ENCODE peak calls at places on chromosomes 12 and 14, in four cellular contexts. G is mesenchymal stem cell; B is neuronal stem cell; H is CD4-positive, alpha-beta T cell. D is an unnamed sample. For H3K27me3, the result is how much of the 10 kb centered on the place peaks cover.

GRCh38 chr12:118544569-118544968 is 168.2 kb downstream of the SUDS3 start:
- DNase-seq in G (peak), B (no peak), H (no peak), D (no peak)

GRCh38 chr12:115451151-115451784 is 767.3 kb upstream of the TBX3 start:
- DNase-seq in G (no peak), B (no peak), H (no peak), D (no peak)

GRCh38 chr14:68941820-68942219 is 37.3 kb downstream of the ACTN1 start:
- DNase-seq in G (peak), B (no peak), H (no peak), D (no peak)

GRCh38 chr12:8483081-8483479 is 27.3 kb downstream of the CLEC6A start:
- DNase-seq in G (no peak), B (no peak), H (no peak), D (no peak)

GRCh38 chr14:25007832-25008231 is 42.1 kb downstream of the STXBP6 start:
- DNase-seq in G (no peak), B (no peak), H (no peak), D (no peak)

GRCh38 chr12:130489293-130489692 is 151.6 kb downstream of the PIWIL1 start:
- DNase-seq in G (no peak), B (no peak), H (no peak), D (no peak)

GRCh38 chr14:24274101-24274543 is 2.7 kb upstream of the RABGGTA start:
- DNase-seq in G (no peak), B (no peak), H (peak), D (peak)

GRCh38 chr12:467591-467990 is 7.9 kb downstream of the B4GALNT3 start:
- DNase-seq in G (peak), B (no peak), H (no peak), D (no peak)

GRCh38 chr12:106044773-106045172 is 94.0 kb downstream of the NUAK1 start:
- DNase-seq in G (peak), B (no peak), H (no peak), D (no peak)

GRCh38 chr14:97029800-97030199 is 232.6 kb downstream of the VRK1 start:
- DNase-seq in G (no peak), B (no peak), H (no peak), D (no peak)

GRCh38 chr14:28676481-28676880 is 90.1 kb upstream of the FOXG1 start:
- DNase-seq in G (no peak), B (no peak), H (no peak), D (no peak)

GRCh38 chr12:851343-851742 is 98.2 kb downstream of the RAD52 start:
- DNase-seq in G (peak), B (no peak), H (no peak), D (no peak)

GRCh38 chr12:41250748-41251147 is 62.6 kb downstream of the PDZRN4 start:
- DNase-seq in G (no peak), B (no peak), H (no peak), D (no peak)

GRCh38 chr14:24895622-24896021 is 154.3 kb downstream of the STXBP6 start:
- DNase-seq in G (no peak), B (no peak), H (no peak), D (no peak)

GRCh38 chr12:117098361-117099217 is 627 bp downstream of the TESC start:
- DNase-seq in G (no peak), B (no peak), H (no peak), D (peak)

GRCh38 chr14:69999246-69999645 is 120.0 kb downstream of the SMOC1 start:
- DNase-seq in G (peak), B (no peak), H (no peak), D (no peak)

GRCh38 chr14:102545461-102546265 is 36.1 kb upstream of the ANKRD9 start:
- DNase-seq in G (peak), B (no peak), H (no peak), D (no peak)

GRCh38 chr14:102547067-102547466 is 37.5 kb upstream of the ANKRD9 start:
- DNase-seq in G (no peak), B (no peak), H (no peak), D (no peak)

GRCh38 chr14:102544745-102545460 is 35.3 kb upstream of the ANKRD9 start:
- DNase-seq in G (no peak), B (no peak), H (no peak), D (peak)

GRCh38 chr14:102541771-102542170 is 32.2 kb upstream of the ANKRD9 start:
- DNase-seq in G (no peak), B (no peak), H (no peak), D (no peak)

GRCh38 chr14:102544034-102544744 is 34.6 kb upstream of the ANKRD9 start:
- DNase-seq in G (no peak), B (no peak), H (no peak), D (no peak)
- H3K27ac ChIP-seq in G (no peak), B (no peak), H (no peak), D (no peak)

DNA sequence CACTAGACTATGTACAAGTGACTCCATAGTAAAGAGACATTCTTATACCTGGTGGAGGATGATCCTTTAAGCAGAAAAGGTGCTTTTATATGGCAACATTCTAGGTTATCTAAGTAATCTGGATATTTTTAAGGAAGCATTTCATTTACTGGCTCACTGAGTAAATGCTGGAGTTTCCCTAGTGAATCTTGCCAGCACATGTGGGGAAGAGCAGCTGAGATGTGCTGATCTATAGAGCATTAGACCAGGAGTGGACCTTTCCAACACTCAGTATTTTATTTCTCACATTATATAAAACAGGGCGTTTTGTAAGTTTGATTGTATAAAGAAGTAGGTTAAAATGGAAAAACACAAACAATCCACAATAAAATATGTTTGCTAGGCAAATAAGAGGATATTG is 478.5 kb downstream of the ATP23 start:
- DNase-seq in G (no peak), B (no peak), H (no peak), D (no peak)
- H3K27me3 ChIP-seq in G (under half), B (under half), H (under half), D (under half)

GRCh38 chr14:91888641-91889476 is 21.5 kb upstream of the TC2N start:
- DNase-seq in G (no peak), B (no peak), H (no peak), D (no peak)
- H3K27ac ChIP-seq in G (no peak), B (no peak), H (no peak), D (no peak)

GRCh38 chr12:128382946-128383739 is 116.2 kb downstream of the TMEM132C start:
- DNase-seq in G (no peak), B (peak), H (no peak), D (no peak)

GRCh38 chr12:128387811-128388422 is 120.9 kb downstream of the TMEM132C start:
- DNase-seq in G (no peak), B (peak), H (no peak), D (no peak)

GRCh38 chr12:128381537-128381936 is 114.6 kb downstream of the TMEM132C start:
- DNase-seq in G (no peak), B (peak), H (no peak), D (no peak)

GRCh38 chr12:128385736-128386135 is 118.8 kb downstream of the TMEM132C start:
- DNase-seq in G (no peak), B (no peak), H (no peak), D (no peak)

DNA sequence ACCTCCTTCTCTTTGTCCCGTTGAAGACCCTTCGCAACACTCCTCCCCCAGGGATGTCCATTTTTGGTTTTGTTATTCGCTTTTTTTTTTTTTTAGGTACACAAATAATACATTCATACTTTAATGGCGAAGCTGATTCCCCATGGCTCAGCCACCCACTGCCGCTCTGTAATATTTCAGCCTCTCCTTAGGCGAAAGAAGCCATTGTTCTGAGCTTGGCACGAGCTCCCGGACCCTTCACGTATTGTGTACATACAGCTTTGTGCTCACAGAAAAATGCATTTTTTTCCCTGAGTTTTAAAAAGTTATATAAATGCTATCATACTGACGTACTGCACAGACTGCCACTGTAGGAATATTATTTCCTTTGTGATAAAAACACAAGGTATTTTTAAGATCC is 115.0 kb downstream of the TMEM132C start:
- DNase-seq in G (no peak), B (no peak), H (no peak), D (no peak)
- H3K27me3 ChIP-seq in G (under half), B (half or more), H (under half), D (under half)

DNA sequence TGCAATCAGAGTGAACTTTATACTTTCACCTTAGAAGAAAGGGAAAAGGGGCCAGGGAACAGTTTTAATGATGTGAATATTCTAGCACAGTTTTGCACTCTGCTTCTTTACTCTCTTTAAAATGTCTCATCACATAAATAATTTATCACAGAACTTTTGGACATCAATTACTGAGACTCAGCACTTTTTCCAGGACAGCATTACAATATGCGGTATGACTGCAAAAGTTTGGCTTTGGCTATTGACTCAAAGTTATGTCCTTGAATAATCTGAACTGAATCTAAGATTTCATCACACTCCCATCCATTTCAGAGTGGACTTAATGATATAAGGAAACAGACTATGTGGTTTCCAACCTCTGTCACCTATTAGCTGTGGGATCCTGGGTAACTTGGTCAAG is 11.7 kb downstream of the CCER1 start:
- DNase-seq in G (no peak), B (no peak), H (no peak), D (no peak)
- H3K27ac ChIP-seq in G (no peak), B (no peak), H (no peak), D (no peak)

DNA sequence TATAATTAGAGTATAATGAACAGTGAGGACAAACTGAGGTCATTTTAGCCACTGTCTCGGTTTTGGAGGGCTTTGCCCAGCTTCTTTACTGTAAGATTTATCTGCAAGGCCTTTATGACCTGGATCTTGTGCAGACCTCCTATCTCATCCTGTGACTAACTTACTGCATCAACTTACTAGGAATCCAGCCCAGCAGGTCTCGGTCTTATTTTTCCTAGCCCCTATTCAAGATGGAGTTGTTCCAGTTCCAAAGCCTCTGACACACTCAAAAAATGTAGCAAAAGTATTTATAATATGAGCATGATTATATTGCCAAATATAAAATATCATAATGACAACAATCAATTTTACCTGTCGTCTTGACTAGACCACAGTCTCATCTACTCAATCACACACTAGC is 534.2 kb downstream of the TMEM121 start:
- DNase-seq in G (no peak), B (no peak), H (no peak), D (no peak)
- H3K27me3 ChIP-seq in G (under half), B (under half), H (under half), D (under half)

DNA sequence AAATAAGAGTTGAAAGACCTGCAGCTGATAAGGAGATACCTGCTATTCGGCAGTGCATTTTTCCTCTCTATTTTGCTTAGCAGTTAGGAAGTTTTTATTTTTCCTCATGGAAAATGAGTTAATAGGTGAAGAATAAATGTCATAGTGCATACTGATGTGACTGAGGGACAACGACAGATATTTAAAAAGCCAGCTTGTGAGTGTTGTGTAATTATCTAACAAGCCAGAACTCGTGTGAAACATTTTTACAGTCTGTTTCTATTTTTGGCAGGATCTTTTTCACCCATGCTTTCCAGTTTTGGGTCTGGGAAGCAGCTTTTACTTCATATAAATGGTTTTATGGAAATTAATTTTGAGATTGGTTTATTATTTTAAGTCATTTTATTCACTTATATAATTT is 2.9 kb downstream of the FBXO34 start:
- DNase-seq in G (peak), B (no peak), H (no peak), D (no peak)
- H3K27ac ChIP-seq in G (no peak), B (no peak), H (no peak), D (no peak)

GRCh38 chr12:5064913-5065490 is 21.3 kb downstream of the KCNA5 start:
- DNase-seq in G (no peak), B (no peak), H (no peak), D (no peak)

GRCh38 chr12:5063149-5063548 is 19.5 kb downstream of the KCNA5 start:
- DNase-seq in G (no peak), B (no peak), H (no peak), D (no peak)

GRCh38 chr12:5060958-5061357 is 17.3 kb downstream of the KCNA5 start:
- DNase-seq in G (no peak), B (no peak), H (no peak), D (no peak)

DNA sequence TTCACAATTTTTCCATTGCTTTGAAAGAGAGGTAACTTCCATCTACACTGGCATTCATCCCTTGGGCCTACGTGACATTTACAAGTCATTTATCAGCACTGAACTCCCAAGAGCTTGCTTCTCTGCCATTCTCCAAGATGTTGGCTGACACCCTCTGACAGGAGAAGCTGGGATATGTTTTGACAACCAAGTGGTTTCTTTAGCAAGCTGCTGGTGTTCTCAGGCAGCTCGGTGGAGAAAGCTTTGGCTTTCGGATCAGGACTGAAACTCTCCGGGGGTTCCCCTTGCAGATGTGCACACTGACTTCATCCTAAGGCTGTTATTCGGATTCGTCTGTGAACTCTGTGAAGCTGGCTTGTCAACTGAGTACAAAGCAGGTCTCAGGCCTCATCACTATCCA is 15.7 kb downstream of the KCNA5 start:
- DNase-seq in G (no peak), B (no peak), H (no peak), D (no peak)
- H3K27me3 ChIP-seq in G (under half), B (under half), H (under half), D (under half)

D was measured in CD4-positive, CD25-positive, alpha-beta regulatory T cell.